ENCODE peak calls at places on chromosomes 16 and 17, in eight cellular contexts. One of them, this sample, is unnamed.

GRCh38 chr16:82684246-82684645 is 57.5 kb downstream of the CDH13 start:
- DNase-seq in pancreas: no peak
- DNase-seq in neural progenitor cell: no peak
- DNase-seq in Daoy: no peak
- DNase-seq in NB4: no peak
- DNase-seq in mucosa of gallbladder: no peak
- DNase-seq in fibroblast of lung: no peak
- DNase-seq in stimulated activated CD8-positive, alpha-beta memory T cell treated with anti-CD3 and anti-CD28 coated beads, Interleukin-15, amount 100 ng/mL, for 24 hours: no peak
- DNase-seq in this sample: no peak

GRCh38 chr16:25210758-25211157 is 6.0 kb upstream of the AQP8 start:
- DNase-seq in neural progenitor cell: no peak
- DNase-seq in NB4: peak
- DNase-seq in pancreas: no peak
- DNase-seq in Daoy: peak
- DNase-seq in mucosa of gallbladder: no peak
- DNase-seq in fibroblast of lung: peak
- DNase-seq in stimulated activated CD8-positive, alpha-beta memory T cell treated with anti-CD3 and anti-CD28 coated beads, Interleukin-15, amount 100 ng/mL, for 24 hours: no peak
- DNase-seq in this sample: peak

GRCh38 chr17:34382586-34383224 is 19.7 kb upstream of the CCL1 start:
- DNase-seq in mucosa of gallbladder: no peak
- DNase-seq in NB4: peak
- DNase-seq in pancreas: no peak
- DNase-seq in neural progenitor cell: no peak
- DNase-seq in fibroblast of lung: no peak
- DNase-seq in Daoy: peak
- DNase-seq in stimulated activated CD8-positive, alpha-beta memory T cell treated with anti-CD3 and anti-CD28 coated beads, Interleukin-15, amount 100 ng/mL, for 24 hours: peak
- DNase-seq in this sample: peak

GRCh38 chr16:86662195-86662594 is 83.8 kb downstream of the FOXL1 start:
- DNase-seq in fibroblast of lung: no peak
- DNase-seq in NB4: no peak
- DNase-seq in pancreas: no peak
- DNase-seq in neural progenitor cell: no peak
- DNase-seq in stimulated activated CD8-positive, alpha-beta memory T cell treated with anti-CD3 and anti-CD28 coated beads, Interleukin-15, amount 100 ng/mL, for 24 hours: no peak
- DNase-seq in Daoy: no peak
- DNase-seq in mucosa of gallbladder: no peak
- DNase-seq in this sample: no peak

GRCh38 chr17:59652119-59652518 is 32.4 kb downstream of the CLTC start:
- DNase-seq in NB4: no peak
- DNase-seq in pancreas: no peak
- DNase-seq in mucosa of gallbladder: no peak
- DNase-seq in stimulated activated CD8-positive, alpha-beta memory T cell treated with anti-CD3 and anti-CD28 coated beads, Interleukin-15, amount 100 ng/mL, for 24 hours: no peak
- DNase-seq in fibroblast of lung: peak
- DNase-seq in Daoy: no peak
- DNase-seq in neural progenitor cell: no peak
- DNase-seq in this sample: no peak

GRCh38 chr17:17401271-17401781 is 75.5 kb upstream of the MED9 start:
- DNase-seq in fibroblast of lung: no peak
- DNase-seq in Daoy: peak
- DNase-seq in NB4: peak
- DNase-seq in stimulated activated CD8-positive, alpha-beta memory T cell treated with anti-CD3 and anti-CD28 coated beads, Interleukin-15, amount 100 ng/mL, for 24 hours: no peak
- DNase-seq in mucosa of gallbladder: no peak
- DNase-seq in pancreas: no peak
- DNase-seq in neural progenitor cell: peak
- DNase-seq in this sample: peak

GRCh38 chr17:29590979-29591736 is 1.7 kb upstream of the GIT1 start:
- DNase-seq in Daoy: peak
- DNase-seq in neural progenitor cell: peak
- DNase-seq in mucosa of gallbladder: no peak
- DNase-seq in stimulated activated CD8-positive, alpha-beta memory T cell treated with anti-CD3 and anti-CD28 coated beads, Interleukin-15, amount 100 ng/mL, for 24 hours: no peak
- DNase-seq in fibroblast of lung: peak
- DNase-seq in NB4: no peak
- DNase-seq in pancreas: peak
- DNase-seq in this sample: no peak

GRCh38 chr16:30977502-30977901 is 7.5 kb upstream of the HSD3B7 start:
- DNase-seq in fibroblast of lung: no peak
- DNase-seq in NB4: peak
- DNase-seq in Daoy: no peak
- DNase-seq in pancreas: no peak
- DNase-seq in stimulated activated CD8-positive, alpha-beta memory T cell treated with anti-CD3 and anti-CD28 coated beads, Interleukin-15, amount 100 ng/mL, for 24 hours: no peak
- DNase-seq in neural progenitor cell: peak
- DNase-seq in mucosa of gallbladder: no peak
- DNase-seq in this sample: peak

GRCh38 chr16:68843482-68844210 is at the start of gene TANGO6:
- DNase-seq in mucosa of gallbladder: peak
- DNase-seq in Daoy: peak
- DNase-seq in pancreas: peak
- DNase-seq in neural progenitor cell: peak
- DNase-seq in stimulated activated CD8-positive, alpha-beta memory T cell treated with anti-CD3 and anti-CD28 coated beads, Interleukin-15, amount 100 ng/mL, for 24 hours: peak
- DNase-seq in NB4: peak
- DNase-seq in fibroblast of lung: peak
- DNase-seq in this sample: peak

GRCh38 chr17:31467502-31468256 is 76.2 kb downstream of the RAB11FIP4 start:
- DNase-seq in neural progenitor cell: peak
- DNase-seq in pancreas: no peak
- DNase-seq in Daoy: no peak
- DNase-seq in NB4: no peak
- DNase-seq in mucosa of gallbladder: no peak
- DNase-seq in stimulated activated CD8-positive, alpha-beta memory T cell treated with anti-CD3 and anti-CD28 coated beads, Interleukin-15, amount 100 ng/mL, for 24 hours: no peak
- DNase-seq in fibroblast of lung: no peak
- DNase-seq in this sample: no peak

This sample was measured in OCI-M1.